ENCODE peak calls at places on chromosome 21, in five cellular contexts. B is CD8-positive, alpha-beta memory T cell; R is upper lobe of right lung; V is suprapubic skin; D is uterus. S is an unnamed sample.

GRCh38 chr21:15003463-15004135 is 61.2 kb downstream of the NRIP1 start:
- DNase-seq in R (no peak), V (no peak), D (no peak), B (no peak), S (no peak)

GRCh38 chr21:17612023-17612564 is 607 bp downstream of the BTG3 start:
- DNase-seq in D (peak), R (peak), V (peak), B (peak), S (peak)

GRCh38 chr21:37356710-37357109 is 9.9 kb upstream of the DYRK1A start:
- DNase-seq in B (no peak), V (no peak), D (no peak), R (no peak), S (no peak)

GRCh38 chr21:44433791-44434567 is 21.3 kb upstream of the LRRC3 start:
- DNase-seq in D (no peak), R (peak), B (no peak), V (peak), S (no peak)

GRCh38 chr21:44957047-44957831 is 17.4 kb downstream of the SLX9 start:
- DNase-seq in R (no peak), D (no peak), V (no peak), B (no peak), S (no peak)

GRCh38 chr21:35674895-35675470 is 385.3 kb downstream of the SETD4 start:
- DNase-seq in D (no peak), R (no peak), B (no peak), V (no peak), S (no peak)

GRCh38 chr21:30988706-30989105 is 49.6 kb downstream of the KRTAP19-8 start:
- DNase-seq in R (no peak), B (no peak), V (no peak), D (no peak), S (no peak)

GRCh38 chr21:44926364-44927101 is 5.8 kb upstream of the ITGB2 start:
- DNase-seq in D (no peak), B (peak), V (no peak), R (no peak), S (no peak)

GRCh38 chr21:15212214-15212613 is 147.4 kb upstream of the NRIP1 start:
- DNase-seq in D (no peak), V (no peak), R (no peak), B (no peak), S (no peak)

GRCh38 chr21:41045534-41046268 is 122.3 kb upstream of the BACE2 start:
- DNase-seq in R (no peak), V (no peak), D (no peak), B (no peak), S (no peak)

GRCh38 chr21:43574741-43575465 is 84.4 kb downstream of the HSF2BP start:
- DNase-seq in R (peak), D (peak), V (no peak), B (no peak), S (no peak)

GRCh38 chr21:45303111-45303615 is 15.5 kb upstream of the POFUT2 start:
- DNase-seq in D (no peak), R (peak), V (no peak), B (no peak), S (no peak)

GRCh38 chr21:27321791-27322190 is 354.9 kb upstream of the ADAMTS5 start:
- DNase-seq in V (no peak), R (no peak), D (no peak), B (no peak), S (no peak)

GRCh38 chr21:37338671-37339526 is 27.7 kb upstream of the DYRK1A start:
- DNase-seq in D (peak), R (no peak), V (no peak), B (no peak), S (no peak)

GRCh38 chr21:23014021-23014420 is 2015.8 kb downstream of the NCAM2 start:
- DNase-seq in V (no peak), B (no peak), D (no peak), R (no peak), S (no peak)

GRCh38 chr21:25005388-25005787 is 601.9 kb downstream of the MRPL39 start:
- DNase-seq in R (no peak), D (no peak), B (no peak), V (no peak), S (no peak)

GRCh38 chr21:37565530-37566223 is 199.1 kb downstream of the DYRK1A start:
- DNase-seq in R (no peak), V (no peak), D (no peak), B (no peak), S (no peak)

GRCh38 chr21:18070392-18070791 is 174.2 kb upstream of the CHODL start:
- DNase-seq in R (no peak), B (no peak), D (no peak), V (no peak), S (no peak)

GRCh38 chr21:34201441-34201838 is 128.1 kb downstream of the MRPS6 start:
- DNase-seq in V (no peak), D (no peak), R (no peak), B (no peak), S (no peak)
- H3K27ac ChIP-seq in V (peak), D (peak), R (peak), B (no peak), S (peak)

GRCh38 chr21:16418663-16419062 is 688.9 kb downstream of the USP25 start:
- DNase-seq in B (no peak), V (no peak), D (no peak), R (no peak), S (no peak)

GRCh38 chr21:16420086-16420724 is 690.4 kb downstream of the USP25 start:
- DNase-seq in B (no peak), V (no peak), D (peak), R (no peak), S (peak)

GRCh38 chr21:16422702-16423101 is 692.9 kb downstream of the USP25 start:
- DNase-seq in D (no peak), R (no peak), B (no peak), V (no peak), S (no peak)

GRCh38 chr21:16419188-16419874 is 689.5 kb downstream of the USP25 start:
- DNase-seq in R (peak), V (peak), D (peak), B (no peak), S (peak)

DNA sequence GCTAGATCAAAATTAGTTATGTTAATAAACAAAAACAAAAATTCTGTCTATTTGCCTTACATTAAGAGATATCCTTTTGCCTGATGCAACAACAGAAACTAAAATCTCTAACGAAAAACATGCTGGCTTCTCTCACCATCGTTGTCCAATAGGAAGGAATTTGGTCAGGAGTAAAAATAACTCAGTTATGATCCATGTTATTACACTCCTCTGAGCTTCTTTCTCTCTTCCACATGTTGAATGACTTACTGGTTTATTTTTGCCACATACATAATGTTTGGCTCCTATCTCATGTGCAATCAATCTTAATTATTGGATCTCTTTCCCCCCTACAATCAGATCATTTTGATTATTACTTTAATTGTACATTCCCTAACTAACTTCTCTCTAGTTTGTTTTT is 688.4 kb downstream of the USP25 start:
- DNase-seq in D (no peak), V (no peak), R (no peak), B (no peak), S (no peak)
- H3K27ac ChIP-seq in D (peak), V (peak), R (peak), B (no peak), S (no peak)

GRCh38 chr21:38922474-38922873 is 116.7 kb downstream of the ETS2 start:
- DNase-seq in V (no peak), B (no peak), R (no peak), D (no peak), S (no peak)

GRCh38 chr21:38924954-38925353 is 119.2 kb downstream of the ETS2 start:
- DNase-seq in B (no peak), R (no peak), D (no peak), V (no peak), S (no peak)

GRCh38 chr21:38927776-38928175 is 122.0 kb downstream of the ETS2 start:
- DNase-seq in R (no peak), D (no peak), B (no peak), V (no peak), S (no peak)

GRCh38 chr21:38929137-38929536 is 123.4 kb downstream of the ETS2 start:
- DNase-seq in V (no peak), R (no peak), B (no peak), D (no peak), S (no peak)

DNA sequence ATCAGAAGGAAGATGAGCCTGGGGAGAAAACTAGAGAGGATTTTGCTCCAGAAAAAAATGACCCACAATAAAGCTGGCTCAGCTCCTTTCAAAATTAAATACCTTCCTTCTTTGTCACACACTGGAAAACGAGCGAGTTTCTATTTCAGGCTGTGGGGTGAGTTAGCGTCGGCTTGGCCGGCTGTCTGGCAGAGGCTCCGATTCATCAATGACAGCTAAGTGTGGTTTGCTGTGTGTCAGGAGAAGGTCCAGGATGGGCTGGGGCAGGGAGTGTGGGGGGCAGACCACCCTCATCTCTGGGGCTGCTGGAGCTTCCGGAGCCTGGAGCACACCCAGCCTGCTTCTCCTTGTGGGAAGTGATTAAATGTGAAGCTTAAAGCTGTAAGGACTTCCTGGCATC is 120.2 kb downstream of the ETS2 start:
- DNase-seq in R (peak), B (no peak), D (peak), V (no peak), S (no peak)
- H3K27ac ChIP-seq in R (peak), B (no peak), D (peak), V (peak), S (no peak)

DNA sequence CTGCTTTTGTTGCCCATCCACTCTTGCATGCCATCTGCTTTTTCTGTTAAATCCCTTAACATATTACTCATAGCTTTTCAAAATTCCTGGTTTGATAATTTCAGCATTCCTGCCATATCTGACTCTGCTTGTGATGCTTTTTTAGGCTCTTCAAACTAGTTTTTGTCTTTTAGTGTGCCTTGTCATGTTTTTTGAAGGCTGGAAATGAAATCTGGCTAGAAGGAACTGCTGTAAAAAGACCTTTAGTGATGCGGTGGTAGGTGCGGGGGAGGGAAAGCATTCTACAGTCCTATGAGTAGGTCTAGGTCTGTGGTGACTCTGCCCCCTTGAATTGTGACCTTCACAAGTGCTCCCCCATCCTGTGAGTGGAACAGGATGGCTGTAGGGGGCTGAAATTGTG is 15.0 kb upstream of the S100B start:
- DNase-seq in B (no peak), R (no peak), V (no peak), D (no peak), S (no peak)
- H3K27ac ChIP-seq in B (no peak), R (no peak), V (no peak), D (no peak), S (peak)

S was measured in substantia nigra.